ENCODE peak calls at places on chromosomes 3 and 15, in four cellular contexts. One of them, this sample, is unnamed.

GRCh38 chr3:177934001-177934891 is 602.0 kb upstream of the KCNMB2 start:
- DNase-seq in naive thymus-derived CD4-positive, alpha-beta T cell: no peak
- DNase-seq in tibial artery: no peak
- DNase-seq in DMS79 treated with DMSO at 0.1 percent for 48 hours: no peak
- DNase-seq in this sample: no peak

GRCh38 chr3:7144696-7145308 is 283.9 kb downstream of the GRM7 start:
- DNase-seq in naive thymus-derived CD4-positive, alpha-beta T cell: no peak
- DNase-seq in tibial artery: no peak
- DNase-seq in DMS79 treated with DMSO at 0.1 percent for 48 hours: no peak
- DNase-seq in this sample: no peak

GRCh38 chr15:90402230-90402629 is 14.2 kb downstream of the IQGAP1 start:
- DNase-seq in naive thymus-derived CD4-positive, alpha-beta T cell: no peak
- DNase-seq in tibial artery: peak
- DNase-seq in DMS79 treated with DMSO at 0.1 percent for 48 hours: peak
- DNase-seq in this sample: no peak

GRCh38 chr15:40845511-40846284 is 1.9 kb downstream of the SPINT1 start:
- DNase-seq in naive thymus-derived CD4-positive, alpha-beta T cell: no peak
- DNase-seq in tibial artery: no peak
- DNase-seq in DMS79 treated with DMSO at 0.1 percent for 48 hours: no peak
- DNase-seq in this sample: no peak

GRCh38 chr3:52866427-52866826 is 30.9 kb downstream of the STIMATE start:
- DNase-seq in naive thymus-derived CD4-positive, alpha-beta T cell: no peak
- DNase-seq in tibial artery: no peak
- DNase-seq in DMS79 treated with DMSO at 0.1 percent for 48 hours: no peak
- DNase-seq in this sample: no peak

GRCh38 chr15:25710184-25710583 is 152.9 kb downstream of the ATP10A start:
- DNase-seq in naive thymus-derived CD4-positive, alpha-beta T cell: peak
- DNase-seq in tibial artery: peak
- DNase-seq in DMS79 treated with DMSO at 0.1 percent for 48 hours: no peak
- DNase-seq in this sample: peak

GRCh38 chr3:173253471-173253870 is 112.4 kb upstream of the SPATA16 start:
- DNase-seq in naive thymus-derived CD4-positive, alpha-beta T cell: no peak
- DNase-seq in tibial artery: no peak
- DNase-seq in DMS79 treated with DMSO at 0.1 percent for 48 hours: no peak
- DNase-seq in this sample: no peak

GRCh38 chr15:77034620-77035467 is 36.1 kb downstream of the TSPAN3 start:
- DNase-seq in naive thymus-derived CD4-positive, alpha-beta T cell: peak
- DNase-seq in tibial artery: peak
- DNase-seq in DMS79 treated with DMSO at 0.1 percent for 48 hours: no peak
- DNase-seq in this sample: no peak

GRCh38 chr3:142447308-142447851 is 457 bp downstream of the XRN1 start:
- DNase-seq in naive thymus-derived CD4-positive, alpha-beta T cell: peak
- DNase-seq in tibial artery: peak
- DNase-seq in DMS79 treated with DMSO at 0.1 percent for 48 hours: peak
- DNase-seq in this sample: peak

GRCh38 chr3:86934851-86935250 is 56.1 kb downstream of the VGLL3 start:
- DNase-seq in naive thymus-derived CD4-positive, alpha-beta T cell: no peak
- DNase-seq in tibial artery: no peak
- DNase-seq in DMS79 treated with DMSO at 0.1 percent for 48 hours: no peak
- DNase-seq in this sample: no peak

GRCh38 chr3:153679711-153680110 is 441.5 kb upstream of the ARHGEF26 start:
- DNase-seq in naive thymus-derived CD4-positive, alpha-beta T cell: no peak
- DNase-seq in tibial artery: no peak
- DNase-seq in DMS79 treated with DMSO at 0.1 percent for 48 hours: no peak
- DNase-seq in this sample: no peak

GRCh38 chr15:67144609-67145306 is 79.4 kb downstream of the SMAD3 start:
- DNase-seq in naive thymus-derived CD4-positive, alpha-beta T cell: no peak
- DNase-seq in tibial artery: peak
- DNase-seq in DMS79 treated with DMSO at 0.1 percent for 48 hours: no peak
- DNase-seq in this sample: no peak

GRCh38 chr15:89067751-89068150 is 20.5 kb upstream of the ABHD2 start:
- DNase-seq in naive thymus-derived CD4-positive, alpha-beta T cell: no peak
- DNase-seq in tibial artery: no peak
- DNase-seq in DMS79 treated with DMSO at 0.1 percent for 48 hours: no peak
- DNase-seq in this sample: no peak

GRCh38 chr15:51134416-51135199 is 39.9 kb upstream of the TNFAIP8L3 start:
- DNase-seq in naive thymus-derived CD4-positive, alpha-beta T cell: no peak
- DNase-seq in tibial artery: no peak
- DNase-seq in DMS79 treated with DMSO at 0.1 percent for 48 hours: no peak
- DNase-seq in this sample: no peak

GRCh38 chr15:68385240-68385561 is 46.8 kb downstream of the ITGA11 start:
- DNase-seq in naive thymus-derived CD4-positive, alpha-beta T cell: no peak
- DNase-seq in tibial artery: peak
- DNase-seq in DMS79 treated with DMSO at 0.1 percent for 48 hours: no peak
- DNase-seq in this sample: no peak